ENCODE peak calls at places on chromosomes 11 and 22, in five cellular contexts. One of them, this sample, is unnamed.

GRCh38 chr11:94877446-94878200 is 95.7 kb downstream of the CWC15 start:
- DNase-seq in GM13976: no peak
- DNase-seq in endodermal cell: peak; percentile 30
- DNase-seq in fibroblast of villous mesenchyme: peak; percentile 90
- DNase-seq in kidney epithelial cell: no peak
- DNase-seq in this sample: no peak

GRCh38 chr11:8333431-8334401 is 70.0 kb upstream of the LMO1 start:
- DNase-seq in fibroblast of villous mesenchyme: no peak
- DNase-seq in kidney epithelial cell: no peak
- DNase-seq in endodermal cell: peak; percentile 88
- DNase-seq in GM13976: no peak
- DNase-seq in this sample: no peak

GRCh38 chr11:44031549-44031948 is 16.2 kb upstream of the ACCSL start:
- DNase-seq in fibroblast of villous mesenchyme: no peak
- DNase-seq in endodermal cell: no peak
- DNase-seq in kidney epithelial cell: no peak
- DNase-seq in GM13976: no peak
- DNase-seq in this sample: peak; percentile 19

GRCh38 chr11:77109236-77110019 is 6.8 kb downstream of the OMP start:
- DNase-seq in kidney epithelial cell: no peak
- DNase-seq in endodermal cell: no peak
- DNase-seq in GM13976: no peak
- DNase-seq in fibroblast of villous mesenchyme: peak; percentile 36
- DNase-seq in this sample: no peak

GRCh38 chr11:8714622-8715225 is 32.1 kb downstream of the RPL27A start:
- DNase-seq in fibroblast of villous mesenchyme: no peak
- DNase-seq in kidney epithelial cell: no peak
- DNase-seq in GM13976: no peak
- DNase-seq in endodermal cell: no peak
- DNase-seq in this sample: no peak

GRCh38 chr11:68546555-68546954 is 86.0 kb downstream of the PPP6R3 start:
- DNase-seq in endodermal cell: no peak
- DNase-seq in GM13976: no peak
- DNase-seq in kidney epithelial cell: no peak
- DNase-seq in fibroblast of villous mesenchyme: no peak
- DNase-seq in this sample: no peak

GRCh38 chr11:79045811-79046304 is 395.0 kb downstream of the TENM4 start:
- DNase-seq in kidney epithelial cell: no peak
- DNase-seq in GM13976: peak; percentile 33
- DNase-seq in endodermal cell: peak; percentile 52
- DNase-seq in fibroblast of villous mesenchyme: no peak
- DNase-seq in this sample: no peak

GRCh38 chr11:109112748-109113378 is 309.1 kb upstream of the C11orf87 start:
- DNase-seq in GM13976: no peak
- DNase-seq in fibroblast of villous mesenchyme: no peak
- DNase-seq in kidney epithelial cell: no peak
- DNase-seq in endodermal cell: peak; percentile 65
- DNase-seq in this sample: no peak

GRCh38 chr22:22894740-22895731 is 7.4 kb downstream of the IGLL5 start:
- DNase-seq in endodermal cell: no peak
- DNase-seq in fibroblast of villous mesenchyme: no peak
- DNase-seq in kidney epithelial cell: no peak
- DNase-seq in GM13976: no peak
- DNase-seq in this sample: no peak

GRCh38 chr11:1219836-1220810 is 2.7 kb upstream of the MUC5B start:
- DNase-seq in fibroblast of villous mesenchyme: no peak
- DNase-seq in GM13976: no peak
- DNase-seq in kidney epithelial cell: no peak
- DNase-seq in endodermal cell: peak; percentile 36
- DNase-seq in this sample: no peak

GRCh38 chr22:28716686-28717085 is 24.9 kb downstream of the CHEK2 start:
- DNase-seq in GM13976: no peak
- DNase-seq in fibroblast of villous mesenchyme: peak; percentile 45
- DNase-seq in kidney epithelial cell: no peak
- DNase-seq in endodermal cell: no peak
- DNase-seq in this sample: no peak

GRCh38 chr11:21460082-21460481 is 732.8 kb upstream of the ANO5 start:
- DNase-seq in GM13976: no peak
- DNase-seq in endodermal cell: no peak
- DNase-seq in fibroblast of villous mesenchyme: no peak
- DNase-seq in kidney epithelial cell: peak; percentile 12
- DNase-seq in this sample: no peak

GRCh38 chr11:125871391-125872137 is 15.9 kb upstream of the HYLS1 start:
- DNase-seq in GM13976: no peak
- DNase-seq in endodermal cell: peak; percentile 88
- DNase-seq in fibroblast of villous mesenchyme: peak; percentile 36
- DNase-seq in kidney epithelial cell: no peak
- DNase-seq in this sample: no peak
- TF ChIP-seq CTCF in GM13976: no peak
- TF ChIP-seq CTCF in endodermal cell: peak; percentile 81
- TF ChIP-seq CTCF in fibroblast of villous mesenchyme: peak; percentile 72
- TF ChIP-seq CTCF in kidney epithelial cell: peak; percentile 23
- TF ChIP-seq CTCF in this sample: peak; percentile 64

GRCh38 chr11:87879118-87879517 is 296.1 kb downstream of the RAB38 start:
- DNase-seq in GM13976: no peak
- DNase-seq in fibroblast of villous mesenchyme: peak; percentile 21
- DNase-seq in kidney epithelial cell: no peak
- DNase-seq in endodermal cell: no peak
- DNase-seq in this sample: no peak

DNA sequence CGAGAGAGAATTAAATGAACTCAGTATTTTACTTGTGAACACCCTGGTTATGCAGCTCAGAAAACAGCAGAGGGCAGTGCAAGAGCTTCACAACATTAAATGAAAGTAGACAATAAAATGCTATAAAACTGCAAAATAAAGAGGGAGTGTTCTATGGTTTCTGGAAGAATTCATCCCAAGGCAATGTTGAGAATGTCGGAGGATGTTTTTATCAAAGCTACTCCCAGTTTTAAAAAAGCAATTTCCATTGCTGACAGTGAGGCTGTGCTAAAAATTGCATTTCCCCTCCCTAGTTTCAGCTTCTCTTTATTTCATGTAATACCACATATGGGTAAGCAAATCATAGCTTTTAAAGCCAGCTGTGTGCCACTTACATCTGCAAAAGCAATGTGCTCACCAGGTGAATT is 296.9 kb downstream of the RAB38 start:
- DNase-seq in endodermal cell: no peak
- DNase-seq in fibroblast of villous mesenchyme: peak; percentile 57
- DNase-seq in GM13976: no peak
- DNase-seq in kidney epithelial cell: peak; percentile 12
- DNase-seq in this sample: no peak
- TF ChIP-seq CTCF in endodermal cell: peak; percentile 77
- TF ChIP-seq CTCF in fibroblast of villous mesenchyme: peak; percentile 52
- TF ChIP-seq CTCF in GM13976: no peak
- TF ChIP-seq CTCF in kidney epithelial cell: peak; percentile 55
- TF ChIP-seq CTCF in this sample: peak; percentile 47

GRCh38 chr22:30423296-30423958 is 2.1 kb upstream of the MTFP1 start:
- DNase-seq in fibroblast of villous mesenchyme: no peak
- DNase-seq in endodermal cell: no peak
- DNase-seq in kidney epithelial cell: no peak
- DNase-seq in GM13976: no peak
- DNase-seq in this sample: peak; percentile 87
- TF ChIP-seq CTCF in fibroblast of villous mesenchyme: no peak
- TF ChIP-seq CTCF in endodermal cell: peak; percentile 46
- TF ChIP-seq CTCF in kidney epithelial cell: no peak
- TF ChIP-seq CTCF in GM13976: no peak
- TF ChIP-seq CTCF in this sample: peak; percentile 20

DNA sequence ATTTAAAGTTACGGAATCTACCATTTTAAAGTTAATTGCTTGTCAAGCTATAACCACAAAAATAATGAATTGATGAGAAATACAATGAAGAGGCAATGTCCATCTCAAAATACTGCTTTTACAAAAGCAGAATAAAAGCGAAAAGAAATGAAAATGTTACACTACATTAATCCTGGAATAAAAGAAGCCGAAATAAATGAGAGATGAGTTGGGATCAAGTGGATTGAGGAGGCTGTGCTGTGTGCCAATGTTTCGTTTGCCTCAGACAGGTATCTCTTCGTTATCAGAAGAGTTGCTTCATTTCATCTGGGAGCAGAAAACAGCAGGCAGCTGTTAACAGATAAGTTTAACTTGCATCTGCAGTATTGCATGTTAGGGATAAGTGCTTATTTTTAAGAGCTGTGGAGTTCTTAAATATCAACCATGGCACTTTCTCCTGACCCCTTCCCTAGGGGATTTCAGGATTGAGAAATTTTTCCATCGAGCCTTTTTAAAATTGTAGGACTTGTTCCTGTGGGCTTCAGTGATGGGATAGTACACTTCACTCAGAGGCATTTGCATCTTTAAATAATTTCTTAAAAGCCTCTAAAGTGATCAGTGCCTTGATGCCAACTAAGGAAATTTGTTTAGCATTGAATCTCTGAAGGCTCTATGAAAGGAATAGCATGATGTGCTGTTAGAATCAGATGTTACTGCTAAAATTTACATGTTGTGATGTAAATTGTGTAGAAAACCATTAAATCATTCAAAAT is 4.2 kb downstream of the MALAT1 start:
- DNase-seq in endodermal cell: no peak
- DNase-seq in GM13976: no peak
- DNase-seq in kidney epithelial cell: no peak
- DNase-seq in fibroblast of villous mesenchyme: peak; percentile 67
- DNase-seq in this sample: no peak
- TF ChIP-seq CTCF in endodermal cell: no peak
- TF ChIP-seq CTCF in GM13976: no peak
- TF ChIP-seq CTCF in kidney epithelial cell: no peak
- TF ChIP-seq CTCF in fibroblast of villous mesenchyme: no peak
- TF ChIP-seq CTCF in this sample: no peak

GRCh38 chr11:75426720-75427086 is 6.3 kb downstream of the KLHL35 start:
- DNase-seq in kidney epithelial cell: no peak
- DNase-seq in GM13976: no peak
- DNase-seq in endodermal cell: no peak
- DNase-seq in fibroblast of villous mesenchyme: no peak
- DNase-seq in this sample: no peak

GRCh38 chr11:75427181-75427580 is 5.8 kb downstream of the KLHL35 start:
- DNase-seq in GM13976: no peak
- DNase-seq in fibroblast of villous mesenchyme: no peak
- DNase-seq in endodermal cell: no peak
- DNase-seq in kidney epithelial cell: no peak
- DNase-seq in this sample: no peak

GRCh38 chr11:75423721-75424120 is 9.3 kb downstream of the KLHL35 start:
- DNase-seq in endodermal cell: no peak
- DNase-seq in GM13976: no peak
- DNase-seq in fibroblast of villous mesenchyme: no peak
- DNase-seq in kidney epithelial cell: no peak
- DNase-seq in this sample: no peak

GRCh38 chr11:75424396-75424795 is 8.6 kb downstream of the KLHL35 start:
- DNase-seq in GM13976: no peak
- DNase-seq in fibroblast of villous mesenchyme: no peak
- DNase-seq in kidney epithelial cell: no peak
- DNase-seq in endodermal cell: peak; percentile 55
- DNase-seq in this sample: no peak

GRCh38 chr11:75425422-75425821 is 7.6 kb downstream of the KLHL35 start:
- DNase-seq in endodermal cell: peak; percentile 93
- DNase-seq in GM13976: no peak
- DNase-seq in kidney epithelial cell: no peak
- DNase-seq in fibroblast of villous mesenchyme: no peak
- DNase-seq in this sample: no peak
- TF ChIP-seq CTCF in endodermal cell: peak; percentile 85
- TF ChIP-seq CTCF in GM13976: peak; percentile 16
- TF ChIP-seq CTCF in kidney epithelial cell: peak; percentile 29
- TF ChIP-seq CTCF in fibroblast of villous mesenchyme: peak; percentile 27
- TF ChIP-seq CTCF in this sample: peak; percentile 27

GRCh38 chr11:29449280-29450074 is 567.4 kb downstream of the KCNA4 start:
- DNase-seq in kidney epithelial cell: no peak
- DNase-seq in endodermal cell: no peak
- DNase-seq in GM13976: no peak
- DNase-seq in fibroblast of villous mesenchyme: no peak
- DNase-seq in this sample: no peak

GRCh38 chr11:29452131-29452530 is 564.7 kb downstream of the KCNA4 start:
- DNase-seq in kidney epithelial cell: peak; percentile 77
- DNase-seq in endodermal cell: no peak
- DNase-seq in GM13976: no peak
- DNase-seq in fibroblast of villous mesenchyme: no peak
- DNase-seq in this sample: no peak

GRCh38 chr11:29446132-29446531 is 570.7 kb downstream of the KCNA4 start:
- DNase-seq in endodermal cell: peak; percentile 40
- DNase-seq in GM13976: no peak
- DNase-seq in fibroblast of villous mesenchyme: no peak
- DNase-seq in kidney epithelial cell: no peak
- DNase-seq in this sample: no peak

GRCh38 chr11:29447821-29448220 is 569.0 kb downstream of the KCNA4 start:
- DNase-seq in fibroblast of villous mesenchyme: no peak
- DNase-seq in GM13976: no peak
- DNase-seq in endodermal cell: no peak
- DNase-seq in kidney epithelial cell: no peak
- DNase-seq in this sample: no peak

GRCh38 chr11:29448246-29448877 is 568.5 kb downstream of the KCNA4 start:
- DNase-seq in endodermal cell: peak; percentile 59
- DNase-seq in kidney epithelial cell: no peak
- DNase-seq in fibroblast of villous mesenchyme: no peak
- DNase-seq in GM13976: peak; percentile 30
- DNase-seq in this sample: no peak
- TF ChIP-seq CTCF in endodermal cell: peak; percentile 85
- TF ChIP-seq CTCF in kidney epithelial cell: peak; percentile 72
- TF ChIP-seq CTCF in fibroblast of villous mesenchyme: peak; percentile 18
- TF ChIP-seq CTCF in GM13976: no peak
- TF ChIP-seq CTCF in this sample: peak; percentile 63

GRCh38 chr22:47048123-47049077 is 285.9 kb downstream of the TBC1D22A start:
- DNase-seq in endodermal cell: no peak
- DNase-seq in GM13976: no peak
- DNase-seq in fibroblast of villous mesenchyme: no peak
- DNase-seq in kidney epithelial cell: no peak
- DNase-seq in this sample: no peak

GRCh38 chr22:47047321-47048122 is 285.1 kb downstream of the TBC1D22A start:
- DNase-seq in kidney epithelial cell: no peak
- DNase-seq in GM13976: no peak
- DNase-seq in endodermal cell: no peak
- DNase-seq in fibroblast of villous mesenchyme: no peak
- DNase-seq in this sample: no peak

GRCh38 chr22:47050601-47051051 is 288.2 kb downstream of the TBC1D22A start:
- DNase-seq in GM13976: no peak
- DNase-seq in kidney epithelial cell: no peak
- DNase-seq in endodermal cell: no peak
- DNase-seq in fibroblast of villous mesenchyme: no peak
- DNase-seq in this sample: no peak

GRCh38 chr22:47051435-47052175 is 289.2 kb downstream of the TBC1D22A start:
- DNase-seq in GM13976: no peak
- DNase-seq in fibroblast of villous mesenchyme: no peak
- DNase-seq in kidney epithelial cell: no peak
- DNase-seq in endodermal cell: no peak
- DNase-seq in this sample: no peak

GRCh38 chr22:47049078-47049609 is 286.7 kb downstream of the TBC1D22A start:
- DNase-seq in fibroblast of villous mesenchyme: no peak
- DNase-seq in endodermal cell: no peak
- DNase-seq in GM13976: no peak
- DNase-seq in kidney epithelial cell: no peak
- DNase-seq in this sample: no peak
- TF ChIP-seq CTCF in fibroblast of villous mesenchyme: no peak
- TF ChIP-seq CTCF in endodermal cell: no peak
- TF ChIP-seq CTCF in GM13976: no peak
- TF ChIP-seq CTCF in kidney epithelial cell: no peak
- TF ChIP-seq CTCF in this sample: no peak